ENCODE peak calls at places on chromosomes 11 and 22, in five cellular contexts. U, W, K, I and X are unnamed samples.

GRCh38 chr11:48150213-48150612 is 66.4 kb upstream of the OR4B1 start:
- DNase-seq in W (no peak), U (peak; percentile 47), I (no peak), K (peak; percentile 49), X (no peak)

GRCh38 chr22:20724676-20725454 is 49.0 kb upstream of the SERPIND1 start:
- DNase-seq in W (no peak), K (no peak), U (no peak), I (no peak), X (no peak)

GRCh38 chr11:14974723-14975587 is 2.8 kb upstream of the CALCA start:
- DNase-seq in I (peak; percentile 68), K (peak; percentile 48), W (no peak), U (peak; percentile 35), X (peak; percentile 70)

GRCh38 chr11:117045196-117045595 is 53.0 kb downstream of the SIK3 start:
- DNase-seq in K (peak; percentile 72), U (peak; percentile 46), W (no peak), I (no peak), X (no peak)

GRCh38 chr11:67370351-67371076 is 2.9 kb downstream of the CLCF1 start:
- DNase-seq in K (no peak), W (no peak), I (no peak), U (peak; percentile 60), X (no peak)

GRCh38 chr11:20337526-20338154 is 25.9 kb upstream of the HTATIP2 start:
- DNase-seq in U (peak; percentile 37), I (peak; percentile 16), K (peak; percentile 64), W (no peak), X (peak; percentile 34)

GRCh38 chr11:110912437-110912836 is 200.2 kb upstream of the ARHGAP20 start:
- DNase-seq in I (no peak), W (no peak), K (no peak), U (no peak), X (no peak)

GRCh38 chr11:73647459-73648100 is 1.2 kb downstream of the PLEKHB1 start:
- DNase-seq in K (peak; percentile 84), I (peak; percentile 98), U (peak; percentile 88), W (no peak), X (peak; percentile 90)

GRCh38 chr11:12845739-12846358 is 163.3 kb upstream of the RASSF10 start:
- DNase-seq in K (peak; percentile 60), W (no peak), U (no peak), I (peak; percentile 57), X (no peak)

GRCh38 chr11:97445561-97445960 is 1055.7 kb downstream of the JRKL start:
- DNase-seq in I (no peak), W (no peak), U (peak; percentile 27), K (no peak), X (no peak)

GRCh38 chr22:29512031-29512430 is 32.0 kb downstream of the NEFH start:
- DNase-seq in W (no peak), K (no peak), U (no peak), I (no peak), X (no peak)

GRCh38 chr11:44852159-44852707 is 98.5 kb downstream of the TP53I11 start:
- DNase-seq in K (no peak), U (no peak), W (no peak), I (no peak), X (no peak)

GRCh38 chr22:49917997-49918910 is at the start of the genes ALG12 and CRELD2:
- DNase-seq in W (peak; percentile 65), I (peak; percentile 97), U (peak; percentile 99), K (peak; percentile 98), X (peak; percentile 100)

GRCh38 chr11:123545726-123546125 is 108.7 kb downstream of the SCN3B start:
- DNase-seq in U (no peak), I (no peak), W (no peak), K (no peak), X (no peak)

GRCh38 chr11:67674442-67674871 is at the start of gene ALDH3B2:
- DNase-seq in W (no peak), U (no peak), K (no peak), I (peak; percentile 88), X (no peak)

GRCh38 chr11:133040289-133040893 is 491.9 kb downstream of the OPCML start:
- DNase-seq in I (no peak), K (no peak), U (no peak), W (peak; percentile 41), X (no peak)

GRCh38 chr11:73652046-73652730 is 5.8 kb downstream of the PLEKHB1 start:
- DNase-seq in W (no peak), U (peak; percentile 42), I (peak; percentile 91), K (no peak), X (peak; percentile 14)

DNA sequence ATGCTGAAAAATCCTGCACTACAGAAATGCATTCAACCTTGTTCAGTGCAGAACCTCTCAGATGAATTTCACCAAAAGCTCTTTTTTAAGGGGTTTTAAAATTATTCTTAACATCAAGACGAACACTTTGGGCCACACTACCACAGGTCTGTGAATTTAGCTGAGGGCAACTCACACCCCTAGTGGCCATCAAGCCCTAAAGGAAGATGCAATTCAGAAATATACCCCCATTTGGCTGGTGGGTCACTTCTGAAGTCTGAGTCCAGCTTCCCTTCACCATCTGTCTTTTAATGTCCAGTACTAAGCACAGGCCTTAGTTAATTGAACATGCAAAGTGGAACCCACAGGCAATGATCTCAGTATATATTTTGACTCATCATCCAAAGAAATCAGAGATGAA is 50.5 kb downstream of the FAM76B start:
- DNase-seq in I (no peak), K (no peak), W (no peak), U (no peak), X (no peak)
- TF ChIP-seq CTCF in I (no peak), K (peak; percentile 25), W (no peak), U (no peak), X (peak; percentile 27)

GRCh38 chr22:36292823-36293530 is 40.0 kb downstream of the APOL1 start:
- DNase-seq in W (no peak), K (no peak), I (no peak), U (no peak), X (no peak)

GRCh38 chr22:36293606-36294292 is 40.8 kb downstream of the APOL1 start:
- DNase-seq in I (no peak), U (no peak), K (no peak), W (no peak), X (no peak)

GRCh38 chr22:36294801-36295200 is 41.9 kb downstream of the APOL1 start:
- DNase-seq in W (no peak), U (no peak), I (no peak), K (no peak), X (no peak)

GRCh38 chr22:36295247-36295646 is 42.3 kb downstream of the APOL1 start:
- DNase-seq in I (no peak), U (no peak), W (no peak), K (no peak), X (no peak)

GRCh38 chr22:36294293-36294620 is 41.3 kb downstream of the APOL1 start:
- DNase-seq in I (no peak), K (no peak), W (no peak), U (no peak), X (no peak)
- TF ChIP-seq CTCF in I (no peak), K (no peak), W (no peak), U (no peak), X (no peak)

GRCh38 chr11:10622957-10623787 is 54.7 kb upstream of the LYVE1 start:
- DNase-seq in U (no peak), I (no peak), K (no peak), W (no peak), X (no peak)

GRCh38 chr11:10622108-10622507 is 53.6 kb upstream of the LYVE1 start:
- DNase-seq in W (no peak), I (no peak), U (no peak), K (no peak), X (no peak)

GRCh38 chr11:10625982-10626311 is 57.5 kb upstream of the LYVE1 start:
- DNase-seq in I (no peak), K (no peak), U (no peak), W (no peak), X (no peak)

GRCh38 chr11:10625281-10625981 is 57.0 kb upstream of the LYVE1 start:
- DNase-seq in K (no peak), I (no peak), W (no peak), U (no peak), X (no peak)

DNA sequence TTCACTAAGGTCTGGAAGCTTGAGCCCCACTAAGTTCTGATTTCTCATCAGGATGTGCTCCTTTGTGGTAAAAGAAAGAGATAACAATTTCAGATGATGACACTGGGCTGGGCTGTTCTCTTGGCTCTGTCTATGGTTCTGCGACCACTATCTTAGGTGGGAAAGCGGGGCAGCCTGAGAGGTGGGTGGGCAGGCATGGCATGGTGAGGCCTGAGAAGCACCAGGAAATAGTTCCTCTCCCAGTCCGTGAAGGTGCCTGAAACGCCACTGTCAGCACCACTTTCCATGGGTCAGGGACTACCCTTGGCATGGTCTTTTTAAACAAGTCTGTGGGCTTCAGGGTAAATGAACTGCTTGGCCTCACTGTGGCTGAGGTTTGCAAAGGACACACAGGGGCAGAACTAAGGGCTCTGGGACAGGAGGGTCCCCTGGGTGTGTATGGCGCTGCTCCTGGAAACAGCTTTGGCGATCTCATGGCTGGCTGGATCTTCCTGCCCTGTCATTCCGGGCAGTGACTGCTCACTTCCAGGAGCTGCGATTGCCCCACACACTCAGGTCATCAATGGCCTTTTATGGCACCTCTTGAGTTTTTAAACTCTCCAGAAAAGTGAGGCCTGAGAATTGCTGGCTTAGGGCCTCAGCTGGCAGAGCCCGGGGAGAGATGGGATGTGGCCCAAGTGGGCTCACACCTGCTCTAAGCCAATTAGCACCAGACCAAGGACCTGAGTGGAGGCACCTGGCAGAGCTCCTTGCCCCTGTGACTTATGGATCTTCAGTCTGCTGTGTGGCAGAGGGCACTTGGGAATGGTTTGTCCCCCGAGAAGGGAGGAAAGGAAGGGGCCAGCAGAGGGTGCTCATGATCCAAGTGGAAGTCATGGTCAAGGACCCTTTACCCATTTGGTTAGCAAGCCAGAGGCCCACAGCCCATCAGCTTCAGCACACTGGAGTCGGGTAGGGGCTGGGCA is 55.6 kb upstream of the LYVE1 start:
- DNase-seq in K (peak; percentile 58), U (peak; percentile 32), W (no peak), I (peak; percentile 49), X (peak; percentile 68)
- TF ChIP-seq CTCF in K (peak; percentile 82), U (peak; percentile 44), W (peak; percentile 52), I (peak; percentile 23), X (peak; percentile 62)

DNA sequence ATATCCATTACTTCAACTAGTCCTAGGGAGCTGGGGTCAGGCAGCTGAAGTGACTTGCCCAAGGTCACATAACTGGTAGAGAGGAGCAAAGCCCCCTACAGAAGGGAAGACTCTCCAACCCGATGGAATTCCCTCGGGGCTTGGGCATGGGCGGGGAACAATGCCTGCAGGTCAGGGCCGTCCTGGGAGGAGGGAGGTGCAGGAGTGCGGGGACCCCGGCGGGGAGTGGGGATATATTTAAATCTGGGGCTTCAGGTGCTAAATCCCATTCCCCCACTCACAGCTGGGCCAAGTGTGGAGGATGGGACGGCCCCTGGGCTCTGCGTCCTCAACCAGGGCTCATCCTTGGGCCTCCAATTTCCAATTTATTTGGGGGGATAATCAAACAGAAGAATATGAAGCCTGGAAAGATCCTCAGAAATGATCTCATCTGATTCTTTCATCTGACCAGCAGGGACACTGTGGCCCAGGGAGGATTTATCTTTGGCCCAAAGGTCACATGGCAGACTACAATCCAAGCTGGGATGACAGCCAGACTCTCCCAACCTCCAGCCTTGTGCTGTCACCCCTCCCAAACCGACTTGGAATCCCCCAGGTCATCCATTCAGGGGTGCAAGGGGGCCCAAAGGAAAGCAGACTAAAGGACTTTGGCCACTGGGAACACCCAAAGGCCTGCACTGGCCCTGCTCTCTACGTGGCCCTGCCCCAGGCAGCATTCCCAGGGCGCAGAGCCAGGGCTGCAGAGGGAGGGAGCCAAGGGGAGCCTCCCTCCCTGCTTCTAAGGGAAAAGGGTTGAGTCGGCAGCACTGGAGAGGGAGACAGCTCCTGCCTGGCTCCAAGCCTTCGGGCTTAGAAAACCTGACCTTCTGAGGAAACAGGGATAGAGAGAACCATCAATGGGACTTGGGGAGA is 8.7 kb upstream of the C1QTNF6 start:
- DNase-seq in I (peak; percentile 64), K (peak; percentile 77), U (peak; percentile 94), W (peak; percentile 41), X (no peak)
- TF ChIP-seq CTCF in I (no peak), K (peak; percentile 25), U (no peak), W (no peak), X (no peak)

GRCh38 chr22:27692243-27692642 is 109.3 kb downstream of the MN1 start:
- DNase-seq in I (no peak), K (peak; percentile 24), W (no peak), U (no peak), X (no peak)
- TF ChIP-seq CTCF in I (no peak), K (peak; percentile 37), W (no peak), U (peak; percentile 21), X (no peak)